ENCODE peak calls at places on chromosome 6, in eight cellular contexts. E is GM06990, V is endothelial cell of umbilical vein, Z is cardiac muscle cell, L is psoas muscle, N is IMR-90, O is foreskin fibroblast, I is Peyer's patch. H is an unnamed sample.
A peak's percentile ranks its signal among the peaks of the same experiment; 100 is the strongest.

GRCh38 chr6:53119772-53120409 is 28.8 kb downstream of the GCM1 start:
- DNase-seq in V (no peak), O (peak; percentile 31), L (no peak), N (peak; percentile 58), Z (peak; percentile 25), I (no peak), E (no peak), H (peak; percentile 74)

GRCh38 chr6:12875061-12875460 is 158.5 kb downstream of the PHACTR1 start:
- DNase-seq in V (no peak), E (no peak), L (no peak), Z (peak; percentile 25), N (no peak), I (no peak), O (peak; percentile 85), H (peak; percentile 24)

GRCh38 chr6:19896580-19897010 is 59.4 kb downstream of the ID4 start:
- DNase-seq in O (no peak), N (no peak), V (no peak), Z (no peak), L (no peak), E (no peak), I (no peak), H (no peak)

GRCh38 chr6:53205778-53206177 is 57.1 kb upstream of the GCM1 start:
- DNase-seq in E (no peak), L (no peak), N (no peak), Z (no peak), O (no peak), V (no peak), I (no peak), H (no peak)

GRCh38 chr6:11854418-11855165 is 76.0 kb upstream of the ADTRP start:
- DNase-seq in I (no peak), E (no peak), V (peak; percentile 66), O (peak; percentile 70), N (peak; percentile 89), Z (peak; percentile 55), L (no peak), H (peak; percentile 68)

GRCh38 chr6:113495521-113495920 is 361.6 kb upstream of the MARCKS start:
- DNase-seq in V (peak; percentile 91), I (no peak), N (peak; percentile 87), O (peak; percentile 78), Z (peak; percentile 58), L (no peak), E (no peak), H (peak; percentile 47)

GRCh38 chr6:34601706-34602105 is 45.6 kb upstream of the SPDEF start:
- DNase-seq in E (no peak), Z (no peak), V (no peak), N (no peak), O (no peak), I (no peak), L (no peak), H (no peak)

GRCh38 chr6:169188051-169188863 is 65.4 kb downstream of the THBS2 start:
- DNase-seq in E (no peak), O (peak; percentile 82), V (no peak), I (no peak), Z (peak; percentile 84), L (no peak), N (peak; percentile 100), H (peak; percentile 63)

GRCh38 chr6:153618371-153619328 is 420.4 kb upstream of the OPRM1 start:
- DNase-seq in L (no peak), Z (no peak), V (no peak), O (no peak), E (peak; percentile 22), N (no peak), I (no peak), H (no peak)

GRCh38 chr6:146902846-146903245 is 301.4 kb upstream of the STXBP5 start:
- DNase-seq in L (no peak), N (no peak), O (no peak), I (no peak), Z (no peak), V (no peak), E (no peak), H (no peak)

GRCh38 chr6:88223298-88223697 is 57.2 kb upstream of the CNR1 start:
- DNase-seq in O (no peak), N (no peak), E (no peak), L (no peak), Z (no peak), I (no peak), V (no peak), H (no peak)

GRCh38 chr6:334536-334935 is 42.2 kb downstream of the DUSP22 start:
- DNase-seq in N (no peak), O (no peak), E (no peak), Z (no peak), L (no peak), I (no peak), V (no peak), H (no peak)

GRCh38 chr6:29631860-29632731 is 887 bp downstream of the GABBR1 start:
- DNase-seq in Z (peak; percentile 82), V (peak; percentile 36), I (peak; percentile 71), O (peak; percentile 57), E (peak; percentile 49), N (peak; percentile 55), L (peak; percentile 68), H (peak; percentile 78)

GRCh38 chr6:146305098-146305497 is 238.5 kb upstream of the RAB32 start:
- DNase-seq in L (no peak), N (no peak), Z (peak; percentile 18), I (no peak), E (no peak), V (no peak), O (no peak), H (peak; percentile 9)

GRCh38 chr6:64732888-64733287 is 974.1 kb downstream of the EYS start:
- DNase-seq in I (no peak), V (peak; percentile 58), Z (peak; percentile 71), N (no peak), O (no peak), E (no peak), L (no peak), H (peak; percentile 12)

GRCh38 chr6:44000164-44000842 is 126.9 kb downstream of the MRPL14 start:
- DNase-seq in O (no peak), V (no peak), Z (no peak), L (no peak), I (no peak), E (peak; percentile 84), N (peak; percentile 25), H (no peak)

GRCh38 chr6:165663736-165664552 is 903 bp upstream of the PDE10A start:
- DNase-seq in E (no peak), O (no peak), I (no peak), Z (no peak), L (no peak), N (no peak), V (no peak), H (peak; percentile 59)

GRCh38 chr6:169312658-169313346 is 59.2 kb upstream of the THBS2 start:
- DNase-seq in Z (peak; percentile 35), N (no peak), E (no peak), O (no peak), I (no peak), V (no peak), L (no peak), H (peak; percentile 53)

GRCh38 chr6:6004147-6004995 is 2.4 kb downstream of the NRN1 start:
- DNase-seq in V (peak; percentile 61), E (no peak), I (no peak), O (no peak), N (no peak), L (no peak), Z (no peak), H (no peak)

GRCh38 chr6:137494281-137494966 is at the start of gene OLIG3:
- DNase-seq in V (no peak), E (no peak), L (no peak), N (no peak), I (no peak), Z (no peak), O (no peak), H (no peak)

GRCh38 chr6:75735491-75736186 is 13.4 kb upstream of the MYO6 start:
- DNase-seq in I (no peak), Z (peak; percentile 22), E (peak; percentile 28), N (peak; percentile 28), V (peak; percentile 83), L (no peak), O (no peak), H (peak; percentile 19)

GRCh38 chr6:145715426-145715825 is 19.9 kb downstream of the EPM2A start:
- DNase-seq in O (no peak), V (no peak), Z (no peak), I (no peak), N (no peak), E (no peak), L (no peak), H (no peak)

GRCh38 chr6:134099770-134100169 is 47.3 kb upstream of the SLC2A12 start:
- DNase-seq in N (no peak), V (no peak), E (no peak), I (no peak), O (no peak), L (no peak), Z (no peak), H (no peak)
- TF ChIP-seq CTCF in N (no peak), V (no peak), E (no peak), I (no peak), O (no peak), L (no peak), Z (no peak), H (no peak)

DNA sequence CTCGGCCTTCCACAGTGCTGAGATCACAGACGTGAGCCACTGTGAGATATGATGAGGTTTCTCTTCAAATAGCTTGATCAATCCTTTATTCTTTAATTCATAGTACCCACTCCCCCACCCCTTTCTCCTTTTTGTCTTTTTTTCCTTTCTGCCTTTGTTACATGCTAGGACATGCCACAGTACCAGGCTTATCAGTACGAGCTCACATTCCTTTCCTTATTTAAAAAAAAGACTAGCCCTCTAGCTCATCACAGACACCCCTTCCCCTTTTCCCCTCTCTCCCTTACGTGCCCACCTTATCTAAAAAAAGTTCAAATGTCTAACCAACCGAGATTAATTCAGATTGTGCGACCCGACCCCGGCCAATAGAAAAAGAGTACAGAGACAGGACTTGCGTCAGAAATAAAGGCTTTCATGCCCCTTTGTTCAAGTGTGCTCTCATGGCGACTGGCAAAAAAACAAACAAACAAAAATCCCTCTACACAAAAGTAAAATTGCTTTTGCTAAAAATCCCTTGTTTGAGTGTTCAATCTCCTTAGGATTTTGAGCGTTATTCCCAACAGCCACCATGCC is 49.2 kb downstream of the MRAP2 start:
- DNase-seq in E (no peak), V (no peak), L (no peak), O (no peak), Z (peak; percentile 42), N (no peak), I (no peak), H (no peak)
- H3K4me3 ChIP-seq in E (no peak overlapping the region), V (no peak overlapping the region), L (no peak overlapping the region), O (no peak overlapping the region), Z (no peak overlapping the region), N (no peak overlapping the region), I (no peak overlapping the region), H (no peak overlapping the region)

GRCh38 chr6:39362487-39362865 is 40.0 kb upstream of the KCNK16 start:
- DNase-seq in O (peak; percentile 35), L (no peak), I (no peak), E (no peak), V (no peak), N (no peak), Z (no peak), H (no peak)
- TF ChIP-seq CTCF in O (peak; percentile 7), L (no peak), I (no peak), E (peak; percentile 23), V (no peak), N (no peak), Z (no peak), H (peak; percentile 8)

DNA sequence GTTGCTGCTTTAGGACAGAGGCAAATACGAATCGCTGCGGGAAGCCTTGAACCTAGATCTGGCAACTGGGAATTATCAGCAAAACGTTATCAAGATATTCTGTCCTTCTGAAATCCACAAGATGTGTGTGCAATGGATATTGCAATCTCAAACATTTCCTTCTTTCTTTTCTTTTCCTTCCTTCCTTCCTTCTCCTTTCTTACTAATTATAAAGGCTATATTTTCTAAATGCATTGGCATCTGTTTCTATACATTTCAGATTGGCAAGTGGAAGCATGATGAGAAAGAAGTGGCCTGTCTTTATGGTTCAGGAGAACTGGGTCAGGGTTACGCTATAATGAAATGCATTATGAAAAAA is 2.0 kb downstream of the TAGAP start:
- DNase-seq in I (no peak), N (no peak), Z (no peak), V (no peak), L (no peak), O (no peak), E (no peak), H (no peak)
- H3K4me3 ChIP-seq in I (peak overlapping the region; percentile 46), N (no peak overlapping the region), Z (no peak overlapping the region), V (no peak overlapping the region), L (peak overlapping the region; percentile 24), O (no peak overlapping the region), E (peak overlapping the region; percentile 81), H (no peak overlapping the region)